ENCODE peak calls at places on chromosome 3, in nine cellular contexts. B is kidney; W is lower lobe of right lung; J is neural crest cell; N is dorsolateral prefrontal cortex; H is CD4-positive, alpha-beta T cell; D is fibroblast of villous mesenchyme; Y is transverse colon; T is colonic mucosa. E is an unnamed sample.

GRCh38 chr3:172846706-172847105 is 96.2 kb downstream of the ECT2 start:
- DNase-seq in D (no peak), W (no peak), N (no peak), Y (no peak), H (no peak), B (no peak), J (no peak), T (no peak), E (no peak)

GRCh38 chr3:20141841-20142240 is 44.2 kb downstream of the SGO1 start:
- DNase-seq in N (peak; percentile 69), T (no peak), J (peak; percentile 5), D (peak; percentile 36), W (no peak), H (no peak), B (no peak), Y (no peak), E (no peak)

GRCh38 chr3:120559228-120560061 is 36.7 kb upstream of the NDUFB4 start:
- DNase-seq in N (peak; percentile 60), J (peak; percentile 46), H (no peak), D (peak; percentile 51), W (peak; percentile 48), T (no peak), Y (peak; percentile 17), B (peak; percentile 89), E (no peak)

GRCh38 chr3:29486917-29487316 is 206.0 kb downstream of the RBMS3 start:
- DNase-seq in W (no peak), T (no peak), J (no peak), B (no peak), Y (no peak), H (no peak), D (no peak), N (no peak), E (no peak)

GRCh38 chr3:87621667-87622066 is 345.3 kb upstream of the POU1F1 start:
- DNase-seq in Y (no peak), J (no peak), D (no peak), N (no peak), B (no peak), H (no peak), W (no peak), T (no peak), E (no peak)

GRCh38 chr3:88151358-88151757 is 1.6 kb downstream of the C3orf38 start:
- DNase-seq in T (no peak), N (no peak), J (no peak), B (no peak), D (no peak), W (no peak), Y (no peak), H (no peak), E (no peak)

GRCh38 chr3:151403246-151403645 is 18.7 kb upstream of the P2RY12 start:
- DNase-seq in W (no peak), B (no peak), J (no peak), T (no peak), D (peak; percentile 63), N (no peak), H (no peak), Y (no peak), E (no peak)

GRCh38 chr3:64295594-64295993 is 70.3 kb upstream of the PRICKLE2 start:
- DNase-seq in N (peak; percentile 17), D (peak; percentile 76), B (no peak), Y (peak; percentile 9), W (no peak), T (no peak), H (no peak), J (no peak), E (no peak)

GRCh38 chr3:68878322-68878721 is 54.0 kb downstream of the TAFA4 start:
- DNase-seq in H (no peak), T (no peak), N (no peak), J (peak; percentile 21), W (no peak), B (no peak), Y (no peak), D (peak; percentile 32), E (no peak)

GRCh38 chr3:144663456-144664063 is 691.9 kb downstream of the DIPK2A start:
- DNase-seq in B (no peak), Y (no peak), T (no peak), H (no peak), W (no peak), J (no peak), D (no peak), N (no peak), E (no peak)

GRCh38 chr3:112097378-112097777 is 11.2 kb downstream of the C3orf52 start:
- DNase-seq in W (no peak), N (no peak), J (no peak), D (peak; percentile 98), T (peak; percentile 89), B (no peak), H (no peak), Y (peak; percentile 71), E (no peak)

GRCh38 chr3:81816473-81817260 is 55.2 kb upstream of the GBE1 start:
- DNase-seq in H (no peak), B (no peak), D (peak; percentile 62), W (no peak), J (no peak), T (no peak), N (no peak), Y (no peak), E (no peak)

GRCh38 chr3:38455639-38456430 is 2.1 kb downstream of the ACVR2B start:
- DNase-seq in Y (no peak), B (peak; percentile 70), W (peak; percentile 55), T (no peak), D (peak; percentile 47), H (no peak), J (no peak), N (peak; percentile 23), E (no peak)

GRCh38 chr3:51943451-51944391 is 1.6 kb downstream of the PARP3 start:
- DNase-seq in N (no peak), H (no peak), W (no peak), B (peak; percentile 78), Y (no peak), T (no peak), J (no peak), D (no peak), E (no peak)

GRCh38 chr3:49410102-49410843 is 1.5 kb downstream of the RHOA start:
- DNase-seq in T (no peak), J (no peak), W (no peak), N (no peak), B (no peak), H (no peak), D (no peak), Y (no peak), E (no peak)

GRCh38 chr3:49411968-49412631 is at the start of the genes RHOA and TCTA:
- DNase-seq in Y (peak; percentile 99), D (peak; percentile 100), B (peak; percentile 100), H (peak; percentile 99), J (peak; percentile 92), W (peak; percentile 99), T (peak; percentile 99), N (peak; percentile 100), E (peak; percentile 96)

GRCh38 chr3:49410844-49411549 is 779 bp downstream of the RHOA start:
- DNase-seq in N (no peak), J (no peak), W (no peak), T (no peak), D (no peak), B (no peak), H (no peak), Y (no peak), E (no peak)

GRCh38 chr3:49412632-49413337 is 562 bp downstream of the TCTA start:
- DNase-seq in J (no peak), T (no peak), N (no peak), H (no peak), B (no peak), Y (no peak), W (no peak), D (no peak), E (no peak)

DNA sequence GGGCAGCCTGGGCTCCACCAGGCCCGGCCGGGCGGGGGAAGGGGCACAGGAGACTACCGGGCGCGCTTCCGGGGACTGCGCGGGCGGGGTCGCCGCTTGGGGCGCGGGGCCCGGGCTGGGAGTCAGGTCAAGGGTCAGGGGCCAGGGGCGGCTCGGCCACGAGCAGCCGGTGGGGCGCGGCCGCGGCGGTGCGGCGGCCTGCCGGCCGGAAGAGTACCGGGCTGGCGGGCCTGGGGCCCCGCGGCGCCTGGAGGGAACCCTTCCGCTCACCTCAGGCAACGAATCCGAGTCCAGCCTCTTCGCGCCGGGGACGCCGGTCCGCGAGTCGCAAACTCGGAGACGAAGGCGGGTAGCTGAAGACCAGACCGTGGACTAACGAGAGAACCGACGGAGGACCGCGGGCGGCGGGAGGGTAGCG is 217 bp downstream of the RHOA start:
- DNase-seq in N (peak; percentile 13), T (peak; percentile 60), H (no peak), Y (peak; percentile 71), D (no peak), B (peak; percentile 91), W (peak; percentile 84), J (no peak), E (peak; percentile 69)
- TF ChIP-seq CTCF in N (no peak), T (no peak), H (no peak), Y (no peak), D (no peak), B (no peak), W (no peak), J (no peak), E (no peak)

GRCh38 chr3:160648701-160649100 is 28.3 kb upstream of the ARL14 start:
- DNase-seq in B (no peak), H (no peak), T (no peak), N (no peak), D (no peak), J (no peak), Y (no peak), W (no peak), E (no peak)

GRCh38 chr3:160649596-160649995 is 27.4 kb upstream of the ARL14 start:
- DNase-seq in H (no peak), W (no peak), T (no peak), N (no peak), B (no peak), Y (no peak), D (no peak), J (no peak), E (no peak)

GRCh38 chr3:160653514-160653913 is 23.4 kb upstream of the ARL14 start:
- DNase-seq in W (no peak), B (no peak), H (no peak), N (no peak), Y (no peak), D (no peak), J (no peak), T (no peak), E (no peak)
- TF ChIP-seq CTCF in W (no peak), B (no peak), H (no peak), N (no peak), Y (no peak), D (no peak), J (no peak), T (peak; percentile 18), E (no peak)

GRCh38 chr3:40109641-40110490 is 199.6 kb upstream of the EIF1B start:
- DNase-seq in D (no peak), B (no peak), J (no peak), N (peak; percentile 22), W (no peak), T (no peak), Y (no peak), H (no peak), E (no peak)
- TF ChIP-seq CTCF in D (no peak), B (no peak), J (peak; percentile 37), N (no peak), W (no peak), T (no peak), Y (no peak), H (no peak), E (no peak)

DNA sequence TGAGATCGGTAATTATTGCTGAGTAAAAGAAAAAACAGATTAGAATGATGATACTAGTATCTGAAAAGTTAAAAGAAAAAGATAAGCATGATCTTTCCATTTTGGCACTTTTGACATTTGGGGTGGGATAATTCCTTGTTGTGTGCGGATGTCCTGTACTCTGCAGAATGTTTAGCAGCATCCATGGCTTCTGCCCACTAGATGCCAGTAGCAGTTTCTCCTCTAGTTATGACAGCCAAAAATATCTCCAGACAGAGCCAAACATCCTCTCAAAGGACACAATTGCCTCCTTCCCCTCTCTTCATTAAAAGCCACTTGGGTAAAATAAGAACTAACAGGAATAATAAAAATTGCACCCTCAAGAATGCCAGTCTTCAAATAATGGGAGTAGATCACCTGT is 468.8 kb upstream of the GRM7 start:
- DNase-seq in Y (no peak), W (no peak), N (no peak), H (no peak), J (no peak), T (no peak), D (no peak), B (no peak), E (no peak)
- TF ChIP-seq CTCF in Y (no peak), W (no peak), N (no peak), H (no peak), J (no peak), T (no peak), D (no peak), B (no peak), E (no peak)

E was measured in mesothelial cell of epicardium.